ENCODE peak calls at places on chromosomes 3 and 15, in four cellular contexts. One of them, this sample, is unnamed.

GRCh38 chr15:83445653-83446052 is 1.5 kb upstream of the SH3GL3 start:
- DNase-seq in CD8-positive, alpha-beta memory T cell: no peak
- DNase-seq in ELR: no peak
- DNase-seq in NCI-H1105: no peak
- DNase-seq in this sample: no peak

GRCh38 chr3:184154909-184155643 is at the start of gene DVL3:
- DNase-seq in CD8-positive, alpha-beta memory T cell: peak
- DNase-seq in ELR: peak
- DNase-seq in NCI-H1105: peak
- DNase-seq in this sample: peak

GRCh38 chr3:182117583-182117982 is 405.9 kb downstream of the SOX2 start:
- DNase-seq in CD8-positive, alpha-beta memory T cell: no peak
- DNase-seq in ELR: no peak
- DNase-seq in NCI-H1105: no peak
- DNase-seq in this sample: no peak

GRCh38 chr3:38165722-38166387 is 518 bp downstream of the OXSR1 start:
- DNase-seq in CD8-positive, alpha-beta memory T cell: no peak
- DNase-seq in ELR: peak
- DNase-seq in NCI-H1105: no peak
- DNase-seq in this sample: peak

GRCh38 chr3:113946831-113947230 is 982 bp upstream of the ZDHHC23 start:
- DNase-seq in CD8-positive, alpha-beta memory T cell: no peak
- DNase-seq in ELR: no peak
- DNase-seq in NCI-H1105: no peak
- DNase-seq in this sample: no peak

GRCh38 chr3:12730511-12731234 is 28.4 kb downstream of the TMEM40 start:
- DNase-seq in CD8-positive, alpha-beta memory T cell: no peak
- DNase-seq in ELR: peak
- DNase-seq in NCI-H1105: no peak
- DNase-seq in this sample: no peak

GRCh38 chr3:114455432-114455831 is 161.6 kb downstream of the TIGIT start:
- DNase-seq in CD8-positive, alpha-beta memory T cell: no peak
- DNase-seq in ELR: no peak
- DNase-seq in NCI-H1105: no peak
- DNase-seq in this sample: no peak

GRCh38 chr3:27585429-27585828 is 101.2 kb upstream of the SLC4A7 start:
- DNase-seq in CD8-positive, alpha-beta memory T cell: no peak
- DNase-seq in ELR: no peak
- DNase-seq in NCI-H1105: no peak
- DNase-seq in this sample: no peak

GRCh38 chr3:56796202-56796601 is 5.5 kb downstream of the ARHGEF3 start:
- DNase-seq in CD8-positive, alpha-beta memory T cell: no peak
- DNase-seq in ELR: peak
- DNase-seq in NCI-H1105: no peak
- DNase-seq in this sample: no peak

GRCh38 chr15:59353994-59354951 is 18.4 kb downstream of the MYO1E start:
- DNase-seq in CD8-positive, alpha-beta memory T cell: no peak
- DNase-seq in ELR: no peak
- DNase-seq in NCI-H1105: peak
- DNase-seq in this sample: no peak

This sample was measured in AML-193.